ENCODE peak calls at places on chromosomes 2 and 18, in nine cellular contexts. One of them, this sample, is unnamed.
A peak's percentile ranks its signal among the peaks of the same experiment; 100 is the strongest.

GRCh38 chr2:12314119-12314735 is 402.5 kb upstream of the TRIB2 start:
- DNase-seq in NCI-H2029 treated with DMSO at 0.1 percent for 48 hours: no peak
- DNase-seq in substantia nigra: no peak
- DNase-seq in activated T-cell treated with anti-CD3 and anti-CD28 coated beads, Interleukin-2, amount 50 U/mL, for 4 hours: no peak
- DNase-seq in aorta: no peak
- DNase-seq in HTR-8/SVneo: no peak
- DNase-seq in posterior cingulate gyrus: no peak
- DNase-seq in KBM-7: no peak
- DNase-seq in AG10803: no peak
- DNase-seq in this sample: no peak

GRCh38 chr2:223169830-223170605 is 118.0 kb downstream of the KCNE4 start:
- DNase-seq in activated T-cell treated with anti-CD3 and anti-CD28 coated beads, Interleukin-2, amount 50 U/mL, for 4 hours: no peak
- DNase-seq in substantia nigra: no peak
- DNase-seq in HTR-8/SVneo: no peak
- DNase-seq in posterior cingulate gyrus: no peak
- DNase-seq in KBM-7: no peak
- DNase-seq in aorta: no peak
- DNase-seq in NCI-H2029 treated with DMSO at 0.1 percent for 48 hours: no peak
- DNase-seq in AG10803: no peak
- DNase-seq in this sample: no peak

GRCh38 chr2:85744771-85745601 is 8.8 kb upstream of the ATOH8 start:
- DNase-seq in posterior cingulate gyrus: peak; percentile 34
- DNase-seq in activated T-cell treated with anti-CD3 and anti-CD28 coated beads, Interleukin-2, amount 50 U/mL, for 4 hours: no peak
- DNase-seq in AG10803: peak; percentile 99
- DNase-seq in NCI-H2029 treated with DMSO at 0.1 percent for 48 hours: no peak
- DNase-seq in substantia nigra: peak; percentile 54
- DNase-seq in HTR-8/SVneo: no peak
- DNase-seq in aorta: peak; percentile 62
- DNase-seq in KBM-7: no peak
- DNase-seq in this sample: peak; percentile 69

GRCh38 chr2:143431316-143431715 is 302.1 kb downstream of the ARHGAP15 start:
- DNase-seq in AG10803: no peak
- DNase-seq in aorta: no peak
- DNase-seq in posterior cingulate gyrus: no peak
- DNase-seq in substantia nigra: no peak
- DNase-seq in activated T-cell treated with anti-CD3 and anti-CD28 coated beads, Interleukin-2, amount 50 U/mL, for 4 hours: no peak
- DNase-seq in NCI-H2029 treated with DMSO at 0.1 percent for 48 hours: no peak
- DNase-seq in HTR-8/SVneo: no peak
- DNase-seq in KBM-7: no peak
- DNase-seq in this sample: peak; percentile 64

GRCh38 chr2:198731842-198732421 is 725.8 kb downstream of the SATB2 start:
- DNase-seq in HTR-8/SVneo: no peak
- DNase-seq in posterior cingulate gyrus: no peak
- DNase-seq in AG10803: peak; percentile 78
- DNase-seq in activated T-cell treated with anti-CD3 and anti-CD28 coated beads, Interleukin-2, amount 50 U/mL, for 4 hours: no peak
- DNase-seq in aorta: no peak
- DNase-seq in substantia nigra: no peak
- DNase-seq in NCI-H2029 treated with DMSO at 0.1 percent for 48 hours: no peak
- DNase-seq in KBM-7: no peak
- DNase-seq in this sample: no peak

GRCh38 chr2:27954771-27955384 is 64.3 kb downstream of the BABAM2 start:
- DNase-seq in substantia nigra: no peak
- DNase-seq in KBM-7: peak; percentile 94
- DNase-seq in activated T-cell treated with anti-CD3 and anti-CD28 coated beads, Interleukin-2, amount 50 U/mL, for 4 hours: peak; percentile 36
- DNase-seq in posterior cingulate gyrus: no peak
- DNase-seq in AG10803: peak; percentile 100
- DNase-seq in aorta: peak; percentile 74
- DNase-seq in NCI-H2029 treated with DMSO at 0.1 percent for 48 hours: no peak
- DNase-seq in HTR-8/SVneo: peak; percentile 71
- DNase-seq in this sample: peak; percentile 98

GRCh38 chr2:179569834-179570233 is 291.6 kb downstream of the ZNF385B start:
- DNase-seq in aorta: no peak
- DNase-seq in activated T-cell treated with anti-CD3 and anti-CD28 coated beads, Interleukin-2, amount 50 U/mL, for 4 hours: no peak
- DNase-seq in KBM-7: no peak
- DNase-seq in posterior cingulate gyrus: no peak
- DNase-seq in HTR-8/SVneo: peak; percentile 63
- DNase-seq in AG10803: peak; percentile 78
- DNase-seq in NCI-H2029 treated with DMSO at 0.1 percent for 48 hours: no peak
- DNase-seq in substantia nigra: no peak
- DNase-seq in this sample: peak; percentile 49

GRCh38 chr18:54734059-54734458 is 94.2 kb upstream of the RAB27B start:
- DNase-seq in posterior cingulate gyrus: no peak
- DNase-seq in aorta: no peak
- DNase-seq in AG10803: peak; percentile 84
- DNase-seq in NCI-H2029 treated with DMSO at 0.1 percent for 48 hours: no peak
- DNase-seq in HTR-8/SVneo: peak; percentile 29
- DNase-seq in KBM-7: no peak
- DNase-seq in activated T-cell treated with anti-CD3 and anti-CD28 coated beads, Interleukin-2, amount 50 U/mL, for 4 hours: no peak
- DNase-seq in substantia nigra: no peak
- DNase-seq in this sample: peak; percentile 86

GRCh38 chr2:144099746-144100438 is 420.0 kb downstream of the ZEB2 start:
- DNase-seq in AG10803: peak; percentile 16
- DNase-seq in aorta: no peak
- DNase-seq in activated T-cell treated with anti-CD3 and anti-CD28 coated beads, Interleukin-2, amount 50 U/mL, for 4 hours: no peak
- DNase-seq in KBM-7: no peak
- DNase-seq in posterior cingulate gyrus: no peak
- DNase-seq in HTR-8/SVneo: peak; percentile 51
- DNase-seq in substantia nigra: no peak
- DNase-seq in NCI-H2029 treated with DMSO at 0.1 percent for 48 hours: no peak
- DNase-seq in this sample: peak; percentile 86

GRCh38 chr18:73645175-73645715 is 502.4 kb downstream of the FBXO15 start:
- DNase-seq in HTR-8/SVneo: no peak
- DNase-seq in AG10803: peak; percentile 11
- DNase-seq in NCI-H2029 treated with DMSO at 0.1 percent for 48 hours: no peak
- DNase-seq in aorta: no peak
- DNase-seq in posterior cingulate gyrus: no peak
- DNase-seq in KBM-7: no peak
- DNase-seq in activated T-cell treated with anti-CD3 and anti-CD28 coated beads, Interleukin-2, amount 50 U/mL, for 4 hours: no peak
- DNase-seq in substantia nigra: no peak
- DNase-seq in this sample: peak; percentile 18